ENCODE peak calls at places on chromosomes 1 and 21, in ten cellular contexts. P is endodermal cell, H is lower lobe of right lung, V is heart left ventricle, F is body of pancreas, R is aorta, U is vagina, D is testis, G is tibial nerve, M is GM23248. L is an unnamed sample.

GRCh38 chr1:241317676-241318075 is 39.3 kb downstream of the RGS7 start:
- DNase-seq in P (no peak), H (no peak), V (no peak), F (no peak), R (no peak), U (no peak), D (no peak), G (no peak), M (no peak), L (no peak)

GRCh38 chr1:6731905-6732304 is 30.3 kb upstream of the DNAJC11 start:
- DNase-seq in P (no peak), H (no peak), V (no peak), F (no peak), R (no peak), U (no peak), D (no peak), G (no peak), M (no peak), L (no peak)

GRCh38 chr1:227316941-227317540 is 1.3 kb downstream of the CDC42BPA start:
- DNase-seq in P (no peak), H (no peak), V (no peak), F (peak; percentile 21), R (no peak), U (no peak), D (peak; percentile 49), G (no peak), M (peak; percentile 66), L (no peak)

GRCh38 chr1:147272042-147272441 is 29.6 kb downstream of the CHD1L start:
- DNase-seq in P (no peak), H (no peak), V (no peak), F (no peak), R (no peak), U (no peak), D (no peak), G (no peak), M (peak; percentile 5), L (no peak)

GRCh38 chr1:217048104-217048707 is 325.0 kb upstream of the ESRRG start:
- DNase-seq in P (peak; percentile 90), H (no peak), V (no peak), F (no peak), R (no peak), U (no peak), D (peak; percentile 19), G (no peak), M (no peak), L (no peak)

GRCh38 chr1:48776400-48777218 is at the start of gene BEND5:
- DNase-seq in P (peak; percentile 92), H (peak; percentile 61), V (peak; percentile 64), F (peak; percentile 62), R (peak; percentile 66), U (no peak), D (peak; percentile 70), G (no peak), M (peak; percentile 30), L (peak; percentile 80)

GRCh38 chr21:44940116-44940631 is 345 bp downstream of the SLX9 start:
- DNase-seq in P (no peak), H (peak; percentile 58), V (no peak), F (no peak), R (peak; percentile 46), U (no peak), D (no peak), G (no peak), M (peak; percentile 59), L (no peak)

GRCh38 chr1:226548281-226549093 is at the start of gene STUM:
- DNase-seq in P (peak; percentile 83), H (no peak), V (no peak), F (peak; percentile 62), R (no peak), U (no peak), D (peak; percentile 26), G (no peak), M (peak; percentile 72), L (no peak)

GRCh38 chr1:57464756-57465155 is 40.9 kb upstream of the DAB1 start:
- DNase-seq in P (no peak), H (no peak), V (no peak), F (no peak), R (no peak), U (no peak), D (no peak), G (no peak), M (no peak), L (no peak)

GRCh38 chr21:28833181-28833580 is 159.5 kb downstream of the LTN1 start:
- DNase-seq in P (no peak), H (no peak), V (no peak), F (no peak), R (no peak), U (no peak), D (no peak), G (no peak), M (no peak), L (no peak)

GRCh38 chr1:8363764-8364301 is 45.9 kb downstream of the SLC45A1 start:
- DNase-seq in P (no peak), H (no peak), V (peak; percentile 65), F (no peak), R (peak; percentile 43), U (no peak), D (peak; percentile 72), G (no peak), M (no peak), L (no peak)

GRCh38 chr1:230865062-230865817 is 3.1 kb downstream of the C1orf198 start:
- DNase-seq in P (no peak), H (no peak), V (no peak), F (no peak), R (no peak), U (no peak), D (no peak), G (no peak), M (peak; percentile 9), L (no peak)

GRCh38 chr1:224559971-224560728 is 56.0 kb upstream of the CNIH3 start:
- DNase-seq in P (no peak), H (no peak), V (no peak), F (no peak), R (no peak), U (no peak), D (no peak), G (no peak), M (peak; percentile 68), L (no peak)
- H3K27ac ChIP-seq in P (no peak overlapping the region), H (no peak overlapping the region), V (no peak overlapping the region), F (no peak overlapping the region), R (no peak overlapping the region), U (no peak overlapping the region), D (no peak overlapping the region), G (no peak overlapping the region), M (peak overlapping the region; percentile 23), L (no peak overlapping the region)

DNA sequence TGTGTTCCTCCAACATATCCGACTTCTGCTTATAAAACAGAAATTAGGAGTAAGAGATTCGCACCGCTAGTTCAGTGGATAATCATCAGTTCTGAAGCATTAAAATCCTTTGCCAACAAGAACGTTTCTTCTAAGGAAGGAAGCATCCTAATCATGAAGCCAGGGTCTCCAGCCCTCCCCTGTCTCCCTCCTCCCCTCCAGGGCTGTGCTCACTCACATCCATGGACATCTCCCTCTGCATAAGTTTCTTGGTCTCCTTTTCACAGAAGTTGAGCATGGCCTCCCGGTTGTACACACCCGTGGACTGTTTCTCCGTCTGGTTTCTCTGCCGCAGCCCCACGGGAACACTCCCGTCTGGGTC is 505 bp downstream of the LMOD1 start:
- DNase-seq in P (no peak), H (no peak), V (no peak), F (no peak), R (no peak), U (no peak), D (no peak), G (no peak), M (peak; percentile 41), L (no peak)
- H3K27ac ChIP-seq in P (no peak overlapping the region), H (peak overlapping the region; percentile 81), V (peak overlapping the region; percentile 61), F (no peak overlapping the region), R (peak overlapping the region; percentile 86), U (peak overlapping the region; percentile 88), D (peak overlapping the region; percentile 79), G (peak overlapping the region; percentile 68), M (peak overlapping the region; percentile 10), L (no peak overlapping the region)

GRCh38 chr1:229270547-229271447 is at the start of gene RAB4A:
- DNase-seq in P (peak; percentile 92), H (peak; percentile 92), V (peak; percentile 96), F (peak; percentile 93), R (peak; percentile 92), U (no peak), D (peak; percentile 86), G (peak; percentile 46), M (peak; percentile 94), L (peak; percentile 58)

GRCh38 chr1:229275005-229275404 is 4.1 kb downstream of the RAB4A start:
- DNase-seq in P (no peak), H (no peak), V (no peak), F (no peak), R (no peak), U (no peak), D (no peak), G (no peak), M (no peak), L (no peak)

GRCh38 chr1:229273507-229274232 is 2.8 kb downstream of the RAB4A start:
- DNase-seq in P (no peak), H (no peak), V (no peak), F (peak; percentile 51), R (no peak), U (no peak), D (no peak), G (no peak), M (no peak), L (no peak)

GRCh38 chr1:229271448-229272120 is 673 bp downstream of the RAB4A start:
- DNase-seq in P (no peak), H (no peak), V (no peak), F (peak; percentile 54), R (peak; percentile 58), U (no peak), D (peak; percentile 55), G (no peak), M (peak; percentile 69), L (peak; percentile 71)

GRCh38 chr1:229272164-229273158 is 1.6 kb downstream of the RAB4A start:
- DNase-seq in P (no peak), H (no peak), V (no peak), F (peak; percentile 20), R (no peak), U (no peak), D (no peak), G (no peak), M (peak; percentile 39), L (no peak)
- H3K27ac ChIP-seq in P (no peak overlapping the region), H (peak overlapping the region; percentile 80), V (peak overlapping the region; percentile 86), F (peak overlapping the region; percentile 28), R (peak overlapping the region; percentile 53), U (peak overlapping the region; percentile 61), D (no peak overlapping the region), G (peak overlapping the region; percentile 85), M (peak overlapping the region; percentile 18), L (peak overlapping the region; percentile 82)

GRCh38 chr1:9903801-9904527 is 6.1 kb downstream of the CTNNBIP1 start:
- DNase-seq in P (no peak), H (no peak), V (no peak), F (no peak), R (no peak), U (no peak), D (no peak), G (no peak), M (no peak), L (no peak)
- H3K27ac ChIP-seq in P (no peak overlapping the region), H (peak overlapping the region; percentile 88), V (peak overlapping the region; percentile 89), F (no peak overlapping the region), R (no peak overlapping the region), U (no peak overlapping the region), D (no peak overlapping the region), G (no peak overlapping the region), M (no peak overlapping the region), L (no peak overlapping the region)

GRCh38 chr1:248842781-248843331 is 4.8 kb downstream of the ZNF672 start:
- DNase-seq in P (peak; percentile 45), H (no peak), V (no peak), F (no peak), R (no peak), U (no peak), D (no peak), G (no peak), M (no peak), L (no peak)
- H3K27ac ChIP-seq in P (no peak overlapping the region), H (peak overlapping the region; percentile 31), V (peak overlapping the region; percentile 51), F (no peak overlapping the region), R (no peak overlapping the region), U (no peak overlapping the region), D (no peak overlapping the region), G (no peak overlapping the region), M (peak overlapping the region; percentile 79), L (no peak overlapping the region)